ENCODE peak calls at places on chromosomes 6 and 20, in seven cellular contexts. One of them, this sample, is unnamed.

GRCh38 chr20:63940472-63941266 is 15.5 kb downstream of the UCKL1 start:
- DNase-seq in small intestine: no peak
- DNase-seq in stimulated activated CD4-positive, alpha-beta T cell treated with anti-CD3 and anti-CD28 coated beads, TNF-alpha, amount 100 ng/mL, for 1 hour: no peak
- DNase-seq in H4: no peak
- DNase-seq in prostate gland: no peak
- DNase-seq in Kasumi-1: no peak
- DNase-seq in NCI-H510A treated with DMSO at 0.1 percent for 48 hours: no peak
- DNase-seq in this sample: no peak

GRCh38 chr20:50003253-50003656 is 20.5 kb downstream of the SNAI1 start:
- DNase-seq in prostate gland: no peak
- DNase-seq in small intestine: no peak
- DNase-seq in NCI-H510A treated with DMSO at 0.1 percent for 48 hours: no peak
- DNase-seq in H4: no peak
- DNase-seq in Kasumi-1: peak
- DNase-seq in stimulated activated CD4-positive, alpha-beta T cell treated with anti-CD3 and anti-CD28 coated beads, TNF-alpha, amount 100 ng/mL, for 1 hour: no peak
- DNase-seq in this sample: peak

GRCh38 chr6:75409286-75409685 is 84.3 kb downstream of the FILIP1 start:
- DNase-seq in Kasumi-1: no peak
- DNase-seq in H4: no peak
- DNase-seq in small intestine: no peak
- DNase-seq in prostate gland: no peak
- DNase-seq in NCI-H510A treated with DMSO at 0.1 percent for 48 hours: no peak
- DNase-seq in stimulated activated CD4-positive, alpha-beta T cell treated with anti-CD3 and anti-CD28 coated beads, TNF-alpha, amount 100 ng/mL, for 1 hour: no peak
- DNase-seq in this sample: no peak

GRCh38 chr6:15663057-15663638 is 320 bp upstream of the DTNBP1 start:
- DNase-seq in small intestine: peak
- DNase-seq in H4: peak
- DNase-seq in Kasumi-1: no peak
- DNase-seq in prostate gland: no peak
- DNase-seq in NCI-H510A treated with DMSO at 0.1 percent for 48 hours: peak
- DNase-seq in stimulated activated CD4-positive, alpha-beta T cell treated with anti-CD3 and anti-CD28 coated beads, TNF-alpha, amount 100 ng/mL, for 1 hour: no peak
- DNase-seq in this sample: no peak

GRCh38 chr6:88368071-88368787 is 202.1 kb upstream of the CNR1 start:
- DNase-seq in H4: no peak
- DNase-seq in Kasumi-1: no peak
- DNase-seq in prostate gland: no peak
- DNase-seq in small intestine: no peak
- DNase-seq in NCI-H510A treated with DMSO at 0.1 percent for 48 hours: no peak
- DNase-seq in stimulated activated CD4-positive, alpha-beta T cell treated with anti-CD3 and anti-CD28 coated beads, TNF-alpha, amount 100 ng/mL, for 1 hour: no peak
- DNase-seq in this sample: no peak

GRCh38 chr6:23414204-23414501 is 711.9 kb upstream of the NRSN1 start:
- DNase-seq in stimulated activated CD4-positive, alpha-beta T cell treated with anti-CD3 and anti-CD28 coated beads, TNF-alpha, amount 100 ng/mL, for 1 hour: no peak
- DNase-seq in H4: peak
- DNase-seq in NCI-H510A treated with DMSO at 0.1 percent for 48 hours: no peak
- DNase-seq in prostate gland: peak
- DNase-seq in Kasumi-1: peak
- DNase-seq in small intestine: no peak
- DNase-seq in this sample: peak

GRCh38 chr20:31968299-31969126 is 562 bp downstream of the XKR7 start:
- DNase-seq in small intestine: peak
- DNase-seq in prostate gland: peak
- DNase-seq in H4: peak
- DNase-seq in Kasumi-1: peak
- DNase-seq in NCI-H510A treated with DMSO at 0.1 percent for 48 hours: peak
- DNase-seq in stimulated activated CD4-positive, alpha-beta T cell treated with anti-CD3 and anti-CD28 coated beads, TNF-alpha, amount 100 ng/mL, for 1 hour: peak
- DNase-seq in this sample: peak

GRCh38 chr6:34234667-34235604 is 1.7 kb upstream of the HMGA1 start:
- DNase-seq in stimulated activated CD4-positive, alpha-beta T cell treated with anti-CD3 and anti-CD28 coated beads, TNF-alpha, amount 100 ng/mL, for 1 hour: no peak
- DNase-seq in small intestine: peak
- DNase-seq in NCI-H510A treated with DMSO at 0.1 percent for 48 hours: peak
- DNase-seq in H4: no peak
- DNase-seq in Kasumi-1: no peak
- DNase-seq in prostate gland: no peak
- DNase-seq in this sample: no peak

GRCh38 chr6:44441091-44441855 is 53.8 kb downstream of the CDC5L start:
- DNase-seq in small intestine: no peak
- DNase-seq in prostate gland: no peak
- DNase-seq in H4: no peak
- DNase-seq in NCI-H510A treated with DMSO at 0.1 percent for 48 hours: no peak
- DNase-seq in Kasumi-1: no peak
- DNase-seq in stimulated activated CD4-positive, alpha-beta T cell treated with anti-CD3 and anti-CD28 coated beads, TNF-alpha, amount 100 ng/mL, for 1 hour: no peak
- DNase-seq in this sample: no peak

GRCh38 chr6:28311139-28311823 is 24.7 kb downstream of the ZSCAN31 start:
- DNase-seq in prostate gland: no peak
- DNase-seq in Kasumi-1: no peak
- DNase-seq in NCI-H510A treated with DMSO at 0.1 percent for 48 hours: no peak
- DNase-seq in H4: no peak
- DNase-seq in small intestine: no peak
- DNase-seq in stimulated activated CD4-positive, alpha-beta T cell treated with anti-CD3 and anti-CD28 coated beads, TNF-alpha, amount 100 ng/mL, for 1 hour: no peak
- DNase-seq in this sample: no peak

GRCh38 chr6:138971601-138972000 is 16.5 kb downstream of the REPS1 start:
- DNase-seq in prostate gland: no peak
- DNase-seq in small intestine: no peak
- DNase-seq in NCI-H510A treated with DMSO at 0.1 percent for 48 hours: no peak
- DNase-seq in H4: no peak
- DNase-seq in Kasumi-1: no peak
- DNase-seq in stimulated activated CD4-positive, alpha-beta T cell treated with anti-CD3 and anti-CD28 coated beads, TNF-alpha, amount 100 ng/mL, for 1 hour: no peak
- DNase-seq in this sample: no peak

GRCh38 chr6:148497256-148497655 is 154.6 kb downstream of the SASH1 start:
- DNase-seq in H4: no peak
- DNase-seq in Kasumi-1: no peak
- DNase-seq in small intestine: no peak
- DNase-seq in stimulated activated CD4-positive, alpha-beta T cell treated with anti-CD3 and anti-CD28 coated beads, TNF-alpha, amount 100 ng/mL, for 1 hour: no peak
- DNase-seq in prostate gland: no peak
- DNase-seq in NCI-H510A treated with DMSO at 0.1 percent for 48 hours: no peak
- DNase-seq in this sample: no peak

GRCh38 chr6:128167552-128167951 is 266.7 kb upstream of the THEMIS start:
- DNase-seq in stimulated activated CD4-positive, alpha-beta T cell treated with anti-CD3 and anti-CD28 coated beads, TNF-alpha, amount 100 ng/mL, for 1 hour: no peak
- DNase-seq in small intestine: no peak
- DNase-seq in NCI-H510A treated with DMSO at 0.1 percent for 48 hours: no peak
- DNase-seq in Kasumi-1: no peak
- DNase-seq in prostate gland: no peak
- DNase-seq in H4: no peak
- DNase-seq in this sample: no peak

GRCh38 chr20:62758226-62758912 is 37.9 kb upstream of the MRGBP start:
- DNase-seq in NCI-H510A treated with DMSO at 0.1 percent for 48 hours: no peak
- DNase-seq in small intestine: no peak
- DNase-seq in prostate gland: no peak
- DNase-seq in Kasumi-1: no peak
- DNase-seq in H4: no peak
- DNase-seq in stimulated activated CD4-positive, alpha-beta T cell treated with anti-CD3 and anti-CD28 coated beads, TNF-alpha, amount 100 ng/mL, for 1 hour: no peak
- DNase-seq in this sample: no peak

GRCh38 chr6:169224185-169224695 is 29.4 kb downstream of the THBS2 start:
- DNase-seq in Kasumi-1: no peak
- DNase-seq in NCI-H510A treated with DMSO at 0.1 percent for 48 hours: no peak
- DNase-seq in H4: no peak
- DNase-seq in small intestine: no peak
- DNase-seq in prostate gland: no peak
- DNase-seq in stimulated activated CD4-positive, alpha-beta T cell treated with anti-CD3 and anti-CD28 coated beads, TNF-alpha, amount 100 ng/mL, for 1 hour: no peak
- DNase-seq in this sample: no peak

GRCh38 chr6:111011360-111012142 is 29.7 kb downstream of the RPF2 start:
- DNase-seq in stimulated activated CD4-positive, alpha-beta T cell treated with anti-CD3 and anti-CD28 coated beads, TNF-alpha, amount 100 ng/mL, for 1 hour: no peak
- DNase-seq in prostate gland: no peak
- DNase-seq in NCI-H510A treated with DMSO at 0.1 percent for 48 hours: peak
- DNase-seq in H4: peak
- DNase-seq in Kasumi-1: peak
- DNase-seq in small intestine: peak
- DNase-seq in this sample: peak

GRCh38 chr6:39884696-39885095 is 49.6 kb downstream of the MOCS1 start:
- DNase-seq in prostate gland: no peak
- DNase-seq in H4: no peak
- DNase-seq in small intestine: no peak
- DNase-seq in stimulated activated CD4-positive, alpha-beta T cell treated with anti-CD3 and anti-CD28 coated beads, TNF-alpha, amount 100 ng/mL, for 1 hour: no peak
- DNase-seq in Kasumi-1: no peak
- DNase-seq in NCI-H510A treated with DMSO at 0.1 percent for 48 hours: no peak
- DNase-seq in this sample: no peak

GRCh38 chr20:25623225-25623735 is 534 bp downstream of the NANP start:
- DNase-seq in prostate gland: peak
- DNase-seq in small intestine: peak
- DNase-seq in NCI-H510A treated with DMSO at 0.1 percent for 48 hours: no peak
- DNase-seq in H4: peak
- DNase-seq in Kasumi-1: no peak
- DNase-seq in stimulated activated CD4-positive, alpha-beta T cell treated with anti-CD3 and anti-CD28 coated beads, TNF-alpha, amount 100 ng/mL, for 1 hour: peak
- DNase-seq in this sample: peak

GRCh38 chr6:22613695-22614094 is 44.3 kb downstream of the HDGFL1 start:
- DNase-seq in NCI-H510A treated with DMSO at 0.1 percent for 48 hours: no peak
- DNase-seq in small intestine: no peak
- DNase-seq in prostate gland: no peak
- DNase-seq in stimulated activated CD4-positive, alpha-beta T cell treated with anti-CD3 and anti-CD28 coated beads, TNF-alpha, amount 100 ng/mL, for 1 hour: no peak
- DNase-seq in Kasumi-1: no peak
- DNase-seq in H4: peak
- DNase-seq in this sample: no peak

GRCh38 chr6:81265106-81265505 is 487.4 kb downstream of the TENT5A start:
- DNase-seq in small intestine: no peak
- DNase-seq in prostate gland: no peak
- DNase-seq in H4: peak
- DNase-seq in Kasumi-1: no peak
- DNase-seq in NCI-H510A treated with DMSO at 0.1 percent for 48 hours: no peak
- DNase-seq in stimulated activated CD4-positive, alpha-beta T cell treated with anti-CD3 and anti-CD28 coated beads, TNF-alpha, amount 100 ng/mL, for 1 hour: no peak
- DNase-seq in this sample: no peak

GRCh38 chr20:2559641-2560040 is 23.3 kb downstream of the TMC2 start:
- DNase-seq in prostate gland: no peak
- DNase-seq in stimulated activated CD4-positive, alpha-beta T cell treated with anti-CD3 and anti-CD28 coated beads, TNF-alpha, amount 100 ng/mL, for 1 hour: no peak
- DNase-seq in small intestine: no peak
- DNase-seq in Kasumi-1: no peak
- DNase-seq in H4: no peak
- DNase-seq in NCI-H510A treated with DMSO at 0.1 percent for 48 hours: no peak
- DNase-seq in this sample: peak

GRCh38 chr6:119742188-119742803 is 392.7 kb upstream of the MAN1A1 start:
- DNase-seq in H4: peak
- DNase-seq in small intestine: peak
- DNase-seq in Kasumi-1: peak
- DNase-seq in stimulated activated CD4-positive, alpha-beta T cell treated with anti-CD3 and anti-CD28 coated beads, TNF-alpha, amount 100 ng/mL, for 1 hour: peak
- DNase-seq in NCI-H510A treated with DMSO at 0.1 percent for 48 hours: no peak
- DNase-seq in prostate gland: peak
- DNase-seq in this sample: peak

GRCh38 chr20:56515657-56516381 is 8.7 kb upstream of the FAM209A start:
- DNase-seq in NCI-H510A treated with DMSO at 0.1 percent for 48 hours: no peak
- DNase-seq in Kasumi-1: peak
- DNase-seq in small intestine: no peak
- DNase-seq in prostate gland: no peak
- DNase-seq in H4: no peak
- DNase-seq in stimulated activated CD4-positive, alpha-beta T cell treated with anti-CD3 and anti-CD28 coated beads, TNF-alpha, amount 100 ng/mL, for 1 hour: no peak
- DNase-seq in this sample: peak

GRCh38 chr6:3520541-3521220 is 63.8 kb upstream of the SLC22A23 start:
- DNase-seq in H4: no peak
- DNase-seq in stimulated activated CD4-positive, alpha-beta T cell treated with anti-CD3 and anti-CD28 coated beads, TNF-alpha, amount 100 ng/mL, for 1 hour: no peak
- DNase-seq in prostate gland: no peak
- DNase-seq in Kasumi-1: no peak
- DNase-seq in NCI-H510A treated with DMSO at 0.1 percent for 48 hours: no peak
- DNase-seq in small intestine: no peak
- DNase-seq in this sample: no peak

GRCh38 chr6:148602136-148602535 is 144.7 kb upstream of the UST start:
- DNase-seq in prostate gland: no peak
- DNase-seq in NCI-H510A treated with DMSO at 0.1 percent for 48 hours: no peak
- DNase-seq in H4: no peak
- DNase-seq in small intestine: no peak
- DNase-seq in stimulated activated CD4-positive, alpha-beta T cell treated with anti-CD3 and anti-CD28 coated beads, TNF-alpha, amount 100 ng/mL, for 1 hour: no peak
- DNase-seq in Kasumi-1: no peak
- DNase-seq in this sample: no peak

GRCh38 chr20:51531141-51531710 is 11.3 kb downstream of the NFATC2 start:
- DNase-seq in Kasumi-1: no peak
- DNase-seq in NCI-H510A treated with DMSO at 0.1 percent for 48 hours: no peak
- DNase-seq in small intestine: no peak
- DNase-seq in prostate gland: no peak
- DNase-seq in H4: no peak
- DNase-seq in stimulated activated CD4-positive, alpha-beta T cell treated with anti-CD3 and anti-CD28 coated beads, TNF-alpha, amount 100 ng/mL, for 1 hour: peak
- DNase-seq in this sample: no peak

GRCh38 chr20:3374296-3374695 is 33.2 kb downstream of the DNAAF9 start:
- DNase-seq in H4: no peak
- DNase-seq in Kasumi-1: no peak
- DNase-seq in prostate gland: no peak
- DNase-seq in small intestine: peak
- DNase-seq in stimulated activated CD4-positive, alpha-beta T cell treated with anti-CD3 and anti-CD28 coated beads, TNF-alpha, amount 100 ng/mL, for 1 hour: no peak
- DNase-seq in NCI-H510A treated with DMSO at 0.1 percent for 48 hours: no peak
- DNase-seq in this sample: no peak

GRCh38 chr6:15491255-15491985 is 171.4 kb downstream of the DTNBP1 start:
- DNase-seq in stimulated activated CD4-positive, alpha-beta T cell treated with anti-CD3 and anti-CD28 coated beads, TNF-alpha, amount 100 ng/mL, for 1 hour: peak
- DNase-seq in prostate gland: peak
- DNase-seq in Kasumi-1: peak
- DNase-seq in NCI-H510A treated with DMSO at 0.1 percent for 48 hours: peak
- DNase-seq in H4: peak
- DNase-seq in small intestine: peak
- DNase-seq in this sample: peak

GRCh38 chr6:109002100-109002697 is 92.4 kb downstream of the SESN1 start:
- DNase-seq in Kasumi-1: no peak
- DNase-seq in stimulated activated CD4-positive, alpha-beta T cell treated with anti-CD3 and anti-CD28 coated beads, TNF-alpha, amount 100 ng/mL, for 1 hour: no peak
- DNase-seq in prostate gland: peak
- DNase-seq in H4: no peak
- DNase-seq in small intestine: no peak
- DNase-seq in NCI-H510A treated with DMSO at 0.1 percent for 48 hours: no peak
- DNase-seq in this sample: no peak

GRCh38 chr6:105014448-105014847 is 57.5 kb downstream of the LIN28B start:
- DNase-seq in Kasumi-1: no peak
- DNase-seq in stimulated activated CD4-positive, alpha-beta T cell treated with anti-CD3 and anti-CD28 coated beads, TNF-alpha, amount 100 ng/mL, for 1 hour: no peak
- DNase-seq in H4: no peak
- DNase-seq in prostate gland: no peak
- DNase-seq in NCI-H510A treated with DMSO at 0.1 percent for 48 hours: peak
- DNase-seq in small intestine: no peak
- DNase-seq in this sample: no peak

GRCh38 chr20:7912551-7912950 is 27.7 kb downstream of the HAO1 start:
- DNase-seq in prostate gland: no peak
- DNase-seq in NCI-H510A treated with DMSO at 0.1 percent for 48 hours: no peak
- DNase-seq in stimulated activated CD4-positive, alpha-beta T cell treated with anti-CD3 and anti-CD28 coated beads, TNF-alpha, amount 100 ng/mL, for 1 hour: no peak
- DNase-seq in H4: no peak
- DNase-seq in small intestine: no peak
- DNase-seq in Kasumi-1: no peak
- DNase-seq in this sample: no peak

GRCh38 chr20:50017160-50017559 is 34.4 kb downstream of the SNAI1 start:
- DNase-seq in H4: no peak
- DNase-seq in stimulated activated CD4-positive, alpha-beta T cell treated with anti-CD3 and anti-CD28 coated beads, TNF-alpha, amount 100 ng/mL, for 1 hour: no peak
- DNase-seq in small intestine: no peak
- DNase-seq in prostate gland: no peak
- DNase-seq in Kasumi-1: no peak
- DNase-seq in NCI-H510A treated with DMSO at 0.1 percent for 48 hours: no peak
- DNase-seq in this sample: no peak

GRCh38 chr20:38000293-38000692 is 33.0 kb downstream of the TTI1 start:
- DNase-seq in prostate gland: no peak
- DNase-seq in stimulated activated CD4-positive, alpha-beta T cell treated with anti-CD3 and anti-CD28 coated beads, TNF-alpha, amount 100 ng/mL, for 1 hour: no peak
- DNase-seq in NCI-H510A treated with DMSO at 0.1 percent for 48 hours: no peak
- DNase-seq in H4: no peak
- DNase-seq in Kasumi-1: no peak
- DNase-seq in small intestine: no peak
- DNase-seq in this sample: no peak

This sample was measured in OCI-M1.